ENCODE peak calls at places on chromosomes 11 and 22, in ten cellular contexts. N is iris pigment epithelial cell; G is putamen; I is stimulated activated CD4-positive, alpha-beta T cell treated with anti-CD3 and anti-CD28 coated beads, Interleukin-4, amount 100 ng/mL, for 48 hours; Q is GM04504; X is NCI-H345; D is K562; H is dorsolateral prefrontal cortex; P is COR-L47; O is H9. R is an unnamed sample.

GRCh38 chr11:76160856-76161255 is 45.4 kb downstream of the WNT11 start:
- DNase-seq in N (no peak), G (no peak), I (no peak), Q (no peak), X (no peak), D (no peak), H (no peak), P (no peak), O (no peak), R (no peak)

GRCh38 chr11:134047586-134047999 is 21.3 kb upstream of the JAM3 start:
- DNase-seq in N (peak; percentile 41), G (peak; percentile 84), I (no peak), Q (peak; percentile 93), X (no peak), D (peak; percentile 27), H (peak; percentile 71), P (peak; percentile 21), O (no peak), R (peak; percentile 68)

GRCh38 chr11:94400839-94401772 is at the start of gene GPR83:
- DNase-seq in N (peak; percentile 12), G (no peak), I (no peak), Q (no peak), X (peak; percentile 44), D (no peak), H (peak; percentile 49), P (peak; percentile 14), O (peak; percentile 64), R (no peak)

GRCh38 chr11:120894207-120894989 is 129.5 kb upstream of the TBCEL start:
- DNase-seq in N (no peak), G (no peak), I (no peak), Q (no peak), X (no peak), D (no peak), H (no peak), P (peak; percentile 92), O (no peak), R (no peak)

GRCh38 chr22:32717337-32718240 is 83.9 kb upstream of the TIMP3 start:
- DNase-seq in N (peak; percentile 18), G (no peak), I (no peak), Q (no peak), X (no peak), D (no peak), H (no peak), P (no peak), O (no peak), R (no peak)

GRCh38 chr11:120608760-120609211 is 97.2 kb downstream of the GRIK4 start:
- DNase-seq in N (no peak), G (no peak), I (no peak), Q (peak; percentile 32), X (no peak), D (no peak), H (no peak), P (peak; percentile 35), O (peak; percentile 50), R (peak; percentile 22)

GRCh38 chr11:118911113-118911879 is 14.4 kb downstream of the BCL9L start:
- DNase-seq in N (peak; percentile 48), G (no peak), I (no peak), Q (no peak), X (no peak), D (peak; percentile 60), H (no peak), P (no peak), O (peak; percentile 57), R (peak; percentile 51)

GRCh38 chr22:26632422-26633155 is 10.8 kb downstream of the CRYBA4 start:
- DNase-seq in N (no peak), G (no peak), I (no peak), Q (no peak), X (no peak), D (peak; percentile 85), H (no peak), P (no peak), O (no peak), R (no peak)

GRCh38 chr11:70270877-70271634 is 566 bp downstream of the PPFIA1 start:
- DNase-seq in N (peak; percentile 53), G (peak; percentile 20), I (peak; percentile 29), Q (no peak), X (peak; percentile 28), D (peak; percentile 75), H (no peak), P (peak; percentile 5), O (peak; percentile 53), R (peak; percentile 57)

R was measured in adrenal gland.